ENCODE peak calls at places on chromosomes 11 and 22, in five cellular contexts. G, J, R, D and M are unnamed samples. For H3K27me3, the result is how much of the 10 kb centered on the place peaks cover.

GRCh38 chr11:123431619-123432018 is 1.6 kb downstream of the GRAMD1B start:
- DNase-seq in G (peak), D (no peak), J (peak), R (no peak), M (no peak)

GRCh38 chr11:112165049-112165448 is 1.2 kb upstream of the IL18 start:
- DNase-seq in G (no peak), R (no peak), D (no peak), J (no peak), M (no peak)

GRCh38 chr11:60978546-60979380 is 7.3 kb downstream of the CD6 start:
- DNase-seq in D (no peak), J (peak), G (no peak), R (peak), M (no peak)

GRCh38 chr11:96187779-96188624 is 155.0 kb downstream of the MAML2 start:
- DNase-seq in J (no peak), R (no peak), G (peak), D (peak), M (peak)

GRCh38 chr11:27717801-27718229 is 17.6 kb upstream of the BDNF start:
- DNase-seq in G (no peak), D (no peak), J (no peak), R (no peak), M (no peak)

GRCh38 chr22:17065433-17065832 is 19.4 kb upstream of the IL17RA start:
- DNase-seq in R (no peak), J (no peak), D (no peak), G (no peak), M (no peak)

GRCh38 chr22:44291265-44292006 is 21.3 kb downstream of the SHISAL1 start:
- DNase-seq in R (no peak), G (peak), J (no peak), D (no peak), M (no peak)

GRCh38 chr11:12085371-12086251 is 24.8 kb upstream of the MICAL2 start:
- DNase-seq in G (peak), R (no peak), D (no peak), J (no peak), M (peak)

GRCh38 chr11:119585038-119585666 is 143.8 kb downstream of the NECTIN1 start:
- DNase-seq in G (no peak), R (peak), D (no peak), J (peak), M (no peak)

GRCh38 chr22:41535244-41535643 is 9.0 kb downstream of the POLR3H start:
- DNase-seq in D (no peak), G (no peak), J (peak), R (peak), M (no peak)

GRCh38 chr22:27641049-27641790 is 160.3 kb downstream of the MN1 start:
- DNase-seq in R (no peak), D (no peak), J (no peak), G (peak), M (no peak)

GRCh38 chr11:72787262-72788104 is 6.4 kb downstream of the STARD10 start:
- DNase-seq in D (no peak), R (peak), J (peak), G (no peak), M (no peak)

GRCh38 chr11:8828580-8829358 is 82.2 kb upstream of the AKIP1 start:
- DNase-seq in J (no peak), G (peak), R (no peak), D (no peak), M (no peak)

GRCh38 chr11:1306186-1307162 is 3.0 kb downstream of the TOLLIP start:
- DNase-seq in J (peak), R (no peak), G (no peak), D (no peak), M (no peak)

GRCh38 chr11:64241175-64241429 is 207 bp downstream of the FKBP2 start:
- DNase-seq in G (no peak), D (no peak), J (no peak), R (no peak), M (no peak)

GRCh38 chr22:44193537-44193896 is 12.8 kb downstream of the PARVG start:
- DNase-seq in G (no peak), D (no peak), R (no peak), J (no peak), M (no peak)

GRCh38 chr11:78432058-78432515 is 14.5 kb upstream of the GAB2 start:
- DNase-seq in J (peak), R (no peak), G (no peak), D (no peak), M (no peak)

GRCh38 chr11:102617491-102618026 is 7.6 kb downstream of the MMP20 start:
- DNase-seq in G (no peak), R (no peak), J (no peak), D (no peak), M (no peak)

GRCh38 chr11:6979365-6979764 is 40.8 kb downstream of the ZNF214 start:
- DNase-seq in G (peak), D (no peak), J (no peak), R (no peak), M (no peak)

GRCh38 chr11:130782361-130783221 is 133.7 kb downstream of the SNX19 start:
- DNase-seq in J (peak), D (no peak), R (no peak), G (peak), M (no peak)

GRCh38 chr22:35491908-35492380 is 48.7 kb upstream of the RASD2 start:
- DNase-seq in G (no peak), D (no peak), J (no peak), R (no peak), M (no peak)

GRCh38 chr11:26958650-26959049 is 35.3 kb upstream of the FIBIN start:
- DNase-seq in R (no peak), G (no peak), D (no peak), J (no peak), M (no peak)

GRCh38 chr22:22408731-22409696 is 99.5 kb downstream of the ZNF280B start:
- DNase-seq in J (peak), D (no peak), G (peak), R (peak), M (no peak)
- TF ChIP-seq CTCF in J (peak), D (no peak), G (peak), R (peak), M (no peak)

GRCh38 chr11:115502636-115503082 is 1.6 kb downstream of the CADM1 start:
- DNase-seq in G (no peak), R (no peak), J (no peak), D (no peak), M (no peak)

GRCh38 chr11:115504279-115505158 is at the start of gene CADM1:
- DNase-seq in J (peak), G (peak), D (peak), R (peak), M (peak)

GRCh38 chr11:115503886-115504278 is 333 bp downstream of the CADM1 start:
- DNase-seq in D (no peak), J (no peak), G (no peak), R (peak), M (no peak)

GRCh38 chr11:115501895-115502589 is 2.2 kb downstream of the CADM1 start:
- DNase-seq in J (no peak), D (no peak), G (peak), R (peak), M (no peak)

DNA sequence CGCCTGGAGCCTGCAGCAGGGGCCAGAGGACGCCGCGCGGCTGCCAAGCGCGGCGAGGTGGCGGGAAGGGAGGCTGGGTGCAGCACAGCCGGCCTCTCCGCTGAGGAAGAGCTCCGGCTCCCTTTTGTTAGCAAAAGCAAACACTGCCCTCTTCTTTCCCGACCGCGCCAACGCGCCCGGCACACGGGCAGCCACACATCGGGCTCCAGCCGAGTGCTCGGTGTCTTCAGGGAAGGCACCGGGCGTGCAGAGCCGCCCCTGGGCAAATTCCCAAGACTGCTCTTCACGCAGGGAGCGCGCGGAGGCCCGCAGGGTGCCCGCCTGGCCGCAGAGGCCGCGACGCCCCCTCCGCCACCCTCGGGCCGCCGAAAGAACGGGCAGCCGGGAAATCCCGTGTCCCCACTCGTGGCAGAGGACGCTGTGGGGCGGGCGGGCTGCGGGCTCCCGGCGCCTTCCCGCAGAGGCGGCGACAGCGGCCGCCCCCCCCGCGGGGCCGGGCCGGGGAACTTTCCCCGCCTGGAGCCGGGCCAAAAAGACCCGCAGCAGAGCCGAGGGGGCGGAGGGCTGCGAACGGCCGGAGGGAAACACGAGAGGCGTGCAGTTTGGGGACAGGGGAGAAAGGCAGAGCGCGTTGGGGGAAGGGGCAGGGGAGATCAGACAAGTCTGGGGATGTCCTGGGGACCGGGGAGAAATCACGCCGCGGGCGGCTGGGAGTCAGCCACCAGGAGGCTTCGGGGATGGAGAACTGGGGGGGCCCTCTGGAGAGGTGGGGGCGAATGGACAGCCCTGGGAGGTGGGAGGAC is 931 bp downstream of the CADM1 start:
- DNase-seq in R (peak), G (peak), D (no peak), J (peak), M (no peak)
- H3K27me3 ChIP-seq in R (under half), G (under half), D (under half), J (half or more), M (under half)

GRCh38 chr11:127412722-127413121 is 412.2 kb upstream of the KIRREL3 start:
- DNase-seq in D (no peak), R (no peak), G (no peak), J (no peak), M (no peak)

GRCh38 chr11:127411283-127411682 is 410.7 kb upstream of the KIRREL3 start:
- DNase-seq in J (no peak), R (no peak), D (no peak), G (no peak), M (no peak)

GRCh38 chr11:127412234-127412633 is 411.7 kb upstream of the KIRREL3 start:
- DNase-seq in D (no peak), J (no peak), G (no peak), R (no peak), M (no peak)
- TF ChIP-seq CTCF in D (no peak), J (no peak), G (no peak), R (no peak), M (no peak)

GRCh38 chr22:48353116-48353947 is 1474.3 kb downstream of the BRD1 start:
- DNase-seq in J (no peak), G (no peak), D (no peak), R (no peak), M (no peak)
- H3K27me3 ChIP-seq in J (under half), G (under half), D (under half), R (under half), M (under half)

DNA sequence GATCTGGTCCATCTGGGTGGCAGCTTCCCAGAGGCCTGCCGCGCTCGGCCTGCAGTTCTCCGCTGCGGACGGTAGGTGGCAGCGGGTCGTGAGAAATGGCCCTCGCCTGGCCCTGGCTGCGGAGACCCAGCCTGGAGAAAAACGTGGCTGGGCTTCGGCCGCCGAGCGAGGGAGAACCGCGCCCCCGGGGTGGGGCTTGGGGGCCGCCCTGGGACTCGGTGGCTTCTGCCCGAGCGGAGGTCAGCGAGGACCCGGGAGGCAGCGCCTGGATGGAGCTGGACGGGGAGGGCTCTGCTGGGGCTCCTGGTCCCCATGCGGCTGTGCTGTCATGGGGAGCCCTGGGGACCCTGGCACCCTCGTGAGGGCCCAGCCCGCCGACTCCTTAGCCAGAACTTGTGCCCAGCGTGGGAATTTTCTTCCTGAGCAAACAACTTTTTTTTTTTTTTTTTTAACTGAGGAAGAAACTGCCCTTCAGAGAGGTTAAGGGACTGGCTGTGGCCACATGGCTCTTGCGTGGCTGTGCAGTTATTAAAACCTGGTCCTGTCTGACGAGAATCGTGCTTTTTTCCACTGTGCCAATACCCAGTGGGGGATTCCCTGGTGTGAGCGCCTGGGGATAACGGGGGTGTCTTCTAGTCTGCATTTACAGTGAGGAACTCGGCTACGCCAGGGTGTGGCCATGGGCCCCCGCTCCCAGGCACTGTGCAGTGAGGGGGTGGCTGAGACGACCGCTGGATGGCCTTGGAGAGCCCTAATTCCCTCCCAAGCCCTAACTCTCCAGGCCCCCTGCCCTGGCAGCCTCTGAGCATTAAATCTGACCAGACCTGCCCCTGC is 535.6 kb downstream of the INSC start:
- DNase-seq in J (peak), D (peak), G (peak), R (peak), M (peak)
- TF ChIP-seq CTCF in J (peak), D (peak), G (peak), R (peak), M (peak)

DNA sequence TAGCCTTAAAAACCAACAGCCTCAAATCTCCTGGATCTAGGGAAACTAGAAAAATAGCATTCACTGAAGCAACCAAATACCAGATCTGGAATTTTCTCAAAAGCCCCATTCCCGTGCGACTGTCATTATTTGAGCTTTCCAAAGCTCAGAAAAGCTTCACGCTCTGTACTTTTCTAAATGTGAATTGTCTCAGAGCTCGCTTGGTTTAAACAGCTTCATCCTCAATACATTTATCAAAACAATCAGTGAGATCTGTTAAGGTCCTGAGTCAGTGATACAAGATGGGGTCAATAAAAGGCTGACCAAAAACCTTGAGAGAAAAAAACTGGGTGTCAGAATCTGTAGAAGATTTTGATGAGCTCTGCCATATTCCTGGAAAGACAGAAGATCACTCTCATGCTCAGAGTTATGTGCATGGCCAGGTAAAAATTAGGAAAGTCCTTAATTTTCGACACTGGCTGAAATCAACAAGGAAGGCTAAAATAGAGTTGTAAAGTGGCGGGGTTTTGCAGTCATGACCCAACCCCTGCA is 60.2 kb upstream of the VPREB1 start:
- DNase-seq in D (no peak), J (no peak), R (no peak), G (no peak), M (no peak)
- H3K27me3 ChIP-seq in D (under half), J (half or more), R (under half), G (under half), M (under half)